ENCODE peak calls at places on chromosome 10, in four cellular contexts. U, I, R and P are unnamed samples.

GRCh38 chr10:29257106-29257783 is 31.6 kb upstream of the LYZL1 start:
- ATAC-seq in U (peak; percentile 83), R (no peak), I (peak; percentile 82), P (peak; percentile 87)

GRCh38 chr10:124670849-124671248 is 73.3 kb downstream of the FAM53B start:
- ATAC-seq in R (no peak), I (no peak), U (no peak), P (no peak)

GRCh38 chr10:124742418-124743187 is 1.6 kb downstream of the FAM53B start:
- ATAC-seq in U (no peak), R (no peak), I (no peak), P (no peak)

GRCh38 chr10:112952282-112952991 is 2.4 kb downstream of the TCF7L2 start:
- ATAC-seq in I (peak; percentile 38), U (peak; percentile 34), R (peak; percentile 54), P (peak; percentile 13)

GRCh38 chr10:69004821-69005220 is 16.2 kb downstream of the KIFBP start:
- ATAC-seq in U (no peak), R (no peak), I (peak; percentile 45), P (no peak)

GRCh38 chr10:30013684-30014246 is 45.6 kb downstream of the JCAD start:
- ATAC-seq in R (no peak), U (peak; percentile 71), I (peak; percentile 77), P (no peak)

GRCh38 chr10:34176351-34176750 is 638.7 kb downstream of the PARD3 start:
- ATAC-seq in U (no peak), R (no peak), I (no peak), P (no peak)

GRCh38 chr10:94053639-94053932 is 59.9 kb downstream of the PLCE1 start:
- ATAC-seq in U (no peak), R (no peak), I (peak; percentile 38), P (no peak)

GRCh38 chr10:11209810-11210141 is 192.1 kb downstream of the CELF2 start:
- ATAC-seq in I (no peak), U (no peak), R (no peak), P (no peak)

GRCh38 chr10:71005337-71006305 is 117.3 kb upstream of the PCBD1 start:
- ATAC-seq in R (no peak), U (peak; percentile 60), I (peak; percentile 52), P (no peak)

GRCh38 chr10:102783541-102783930 is 39.8 kb downstream of the WBP1L start:
- ATAC-seq in R (no peak), I (peak; percentile 16), U (peak; percentile 25), P (peak; percentile 2)